ENCODE peak calls at places on chromosomes 1 and 21, in ten cellular contexts. N, V, W, D, L, U, O, B, I and K are unnamed samples.

GRCh38 chr1:5746611-5747427 is 245.4 kb downstream of the NPHP4 start:
- DNase-seq in N (no peak), V (no peak), W (peak), D (no peak), L (no peak), U (no peak), O (no peak), B (no peak), I (no peak), K (no peak)

GRCh38 chr1:208455821-208456220 is 211.6 kb upstream of the PLXNA2 start:
- DNase-seq in N (no peak), V (no peak), W (no peak), D (no peak), L (no peak), U (no peak), O (no peak), B (no peak), I (no peak), K (no peak)

GRCh38 chr1:218674280-218674773 is 329.2 kb downstream of the TGFB2 start:
- DNase-seq in N (peak), V (peak), W (no peak), D (peak), L (no peak), U (peak), O (peak), B (peak), I (no peak), K (peak)

GRCh38 chr21:38363684-38364083 is 106.9 kb downstream of the KCNJ15 start:
- DNase-seq in N (no peak), V (no peak), W (no peak), D (no peak), L (no peak), U (no peak), O (no peak), B (no peak), I (no peak), K (no peak)

GRCh38 chr1:64898107-64898861 is 68.1 kb downstream of the JAK1 start:
- DNase-seq in N (peak), V (peak), W (no peak), D (peak), L (peak), U (peak), O (peak), B (peak), I (peak), K (peak)

GRCh38 chr1:200038987-200039848 is 11.7 kb downstream of the NR5A2 start:
- DNase-seq in N (peak), V (peak), W (peak), D (no peak), L (no peak), U (peak), O (no peak), B (peak), I (no peak), K (peak)

GRCh38 chr21:35882791-35883240 is 177.5 kb downstream of the SETD4 start:
- DNase-seq in N (no peak), V (no peak), W (no peak), D (peak), L (no peak), U (peak), O (peak), B (no peak), I (no peak), K (peak)

GRCh38 chr1:233331676-233332519 is 4.4 kb downstream of the MAP3K21 start:
- DNase-seq in N (no peak), V (peak), W (no peak), D (no peak), L (no peak), U (no peak), O (peak), B (no peak), I (no peak), K (no peak)

GRCh38 chr1:209800984-209801834 is 4.7 kb downstream of the IRF6 start:
- DNase-seq in N (peak), V (no peak), W (no peak), D (peak), L (no peak), U (peak), O (peak), B (peak), I (no peak), K (peak)

GRCh38 chr1:27044613-27045091 is 32.0 kb upstream of the TENT5B start:
- DNase-seq in N (peak), V (peak), W (peak), D (peak), L (peak), U (peak), O (peak), B (peak), I (no peak), K (peak)

GRCh38 chr1:229888561-229889001 is 178.5 kb upstream of the GALNT2 start:
- DNase-seq in N (no peak), V (no peak), W (no peak), D (peak), L (no peak), U (peak), O (peak), B (no peak), I (no peak), K (no peak)

GRCh38 chr1:160376525-160377131 is 9.8 kb downstream of the NHLH1 start:
- DNase-seq in N (no peak), V (peak), W (no peak), D (peak), L (no peak), U (peak), O (peak), B (peak), I (no peak), K (no peak)

GRCh38 chr1:153490272-153491051 is 30.0 kb upstream of the S100A7 start:
- DNase-seq in N (peak), V (peak), W (no peak), D (peak), L (peak), U (peak), O (peak), B (no peak), I (peak), K (peak)

GRCh38 chr1:40806724-40807675 is 23.4 kb downstream of the KCNQ4 start:
- DNase-seq in N (peak), V (no peak), W (no peak), D (peak), L (no peak), U (no peak), O (peak), B (no peak), I (no peak), K (no peak)

GRCh38 chr1:241614144-241614543 is 26.0 kb downstream of the CHML start:
- DNase-seq in N (no peak), V (no peak), W (no peak), D (no peak), L (no peak), U (no peak), O (no peak), B (no peak), I (no peak), K (no peak)

GRCh38 chr1:171754381-171754705 is 12.5 kb upstream of the VAMP4 start:
- DNase-seq in N (peak), V (no peak), W (no peak), D (no peak), L (no peak), U (no peak), O (no peak), B (no peak), I (no peak), K (no peak)

GRCh38 chr21:43817157-43818086 is 28.0 kb downstream of the RRP1 start:
- DNase-seq in N (peak), V (peak), W (peak), D (no peak), L (no peak), U (no peak), O (no peak), B (no peak), I (no peak), K (no peak)

GRCh38 chr1:207058878-207059867 is 6.1 kb downstream of the PFKFB2 start:
- DNase-seq in N (no peak), V (no peak), W (no peak), D (no peak), L (no peak), U (peak), O (no peak), B (no peak), I (no peak), K (peak)
- TF ChIP-seq POLR2A in N (no peak), V (no peak), W (no peak), D (no peak), L (no peak), U (no peak), O (no peak), B (no peak), I (no peak), K (peak)

DNA sequence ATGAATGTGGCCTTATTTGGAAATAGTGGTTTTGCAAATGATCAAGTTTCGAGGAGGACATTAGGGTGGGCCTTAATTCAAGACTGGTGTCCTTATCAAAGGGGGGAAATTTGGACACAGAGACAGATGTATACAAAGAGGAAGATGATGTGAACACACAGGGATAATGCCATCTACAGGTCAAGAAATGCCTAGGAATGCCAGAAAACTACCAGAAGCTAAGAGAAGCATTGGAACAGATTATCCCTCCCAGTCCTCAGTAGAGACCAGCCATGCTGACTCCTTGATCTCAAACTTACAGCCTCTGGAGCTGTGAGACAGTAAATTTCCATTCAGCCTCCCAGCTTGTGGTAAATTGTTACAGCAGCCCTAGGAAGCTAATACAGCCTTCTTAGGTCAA is 151.4 kb downstream of the PTGER3 start:
- DNase-seq in N (no peak), V (peak), W (no peak), D (no peak), L (no peak), U (no peak), O (no peak), B (no peak), I (no peak), K (no peak)
- TF ChIP-seq CTCF in N (no peak), V (peak), W (no peak), D (no peak), L (no peak), U (peak), O (no peak), B (no peak), I (no peak), K (no peak)

DNA sequence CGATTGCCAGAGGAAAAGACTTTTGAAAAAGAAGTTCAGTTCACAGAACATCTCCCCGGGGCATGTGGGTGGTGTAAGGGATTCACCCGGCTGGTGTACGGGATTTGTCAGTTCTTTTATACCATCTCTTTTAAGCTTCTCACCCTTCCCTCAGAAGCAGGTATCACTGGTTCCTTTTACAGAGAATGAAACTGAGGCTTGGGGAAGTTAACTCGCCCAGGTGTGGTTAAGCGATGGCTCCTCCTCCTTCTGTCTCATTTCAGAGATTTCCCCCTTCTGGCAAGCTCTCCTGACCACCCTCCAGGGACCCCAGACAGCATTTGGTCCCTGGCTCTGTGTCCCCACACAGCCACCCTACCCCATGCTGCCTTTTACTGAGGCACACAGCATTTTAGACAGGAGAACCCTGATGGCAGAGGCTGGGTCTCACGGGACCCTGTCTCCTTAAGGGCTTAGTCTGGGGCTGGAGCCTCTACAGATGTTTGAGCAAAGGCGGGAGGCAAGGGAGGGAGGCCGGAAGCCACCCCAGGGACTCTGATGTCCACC is 2.8 kb upstream of the ECE1 start:
- DNase-seq in N (peak), V (no peak), W (no peak), D (no peak), L (no peak), U (no peak), O (no peak), B (no peak), I (no peak), K (no peak)
- TF ChIP-seq POLR2A in N (no peak), V (no peak), W (no peak), D (no peak), L (no peak), U (no peak), O (no peak), B (no peak), I (peak), K (no peak)

DNA sequence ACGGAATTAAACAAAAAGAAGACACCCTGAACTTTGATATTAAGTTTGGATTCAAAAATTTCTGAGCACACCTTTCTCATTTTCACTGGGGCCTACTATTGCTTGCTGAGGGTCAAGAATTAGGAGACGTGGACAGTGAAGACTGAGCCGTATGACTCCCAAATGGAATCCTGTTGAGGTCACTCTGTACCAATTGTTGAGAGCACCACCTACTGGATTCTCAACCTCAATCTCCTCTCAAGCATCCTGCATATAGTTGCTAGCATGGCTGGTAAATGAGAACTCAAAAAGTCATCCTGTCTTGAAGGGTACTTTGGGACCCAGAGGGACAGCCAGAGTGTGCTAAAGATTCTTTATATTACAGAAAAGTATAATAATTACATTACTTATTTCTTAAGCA is 20.2 kb upstream of the MTR start:
- DNase-seq in N (no peak), V (no peak), W (no peak), D (no peak), L (no peak), U (peak), O (no peak), B (peak), I (no peak), K (no peak)
- TF ChIP-seq CTCF in N (peak), V (peak), W (no peak), D (no peak), L (peak), U (peak), O (no peak), B (peak), I (no peak), K (no peak)

GRCh38 chr1:192812420-192813209 is 3.8 kb downstream of the RGS2 start:
- DNase-seq in N (no peak), V (no peak), W (no peak), D (no peak), L (no peak), U (no peak), O (no peak), B (no peak), I (no peak), K (no peak)
- TF ChIP-seq POLR2A in N (no peak), V (no peak), W (no peak), D (no peak), L (no peak), U (peak), O (no peak), B (no peak), I (no peak), K (no peak)

DNA sequence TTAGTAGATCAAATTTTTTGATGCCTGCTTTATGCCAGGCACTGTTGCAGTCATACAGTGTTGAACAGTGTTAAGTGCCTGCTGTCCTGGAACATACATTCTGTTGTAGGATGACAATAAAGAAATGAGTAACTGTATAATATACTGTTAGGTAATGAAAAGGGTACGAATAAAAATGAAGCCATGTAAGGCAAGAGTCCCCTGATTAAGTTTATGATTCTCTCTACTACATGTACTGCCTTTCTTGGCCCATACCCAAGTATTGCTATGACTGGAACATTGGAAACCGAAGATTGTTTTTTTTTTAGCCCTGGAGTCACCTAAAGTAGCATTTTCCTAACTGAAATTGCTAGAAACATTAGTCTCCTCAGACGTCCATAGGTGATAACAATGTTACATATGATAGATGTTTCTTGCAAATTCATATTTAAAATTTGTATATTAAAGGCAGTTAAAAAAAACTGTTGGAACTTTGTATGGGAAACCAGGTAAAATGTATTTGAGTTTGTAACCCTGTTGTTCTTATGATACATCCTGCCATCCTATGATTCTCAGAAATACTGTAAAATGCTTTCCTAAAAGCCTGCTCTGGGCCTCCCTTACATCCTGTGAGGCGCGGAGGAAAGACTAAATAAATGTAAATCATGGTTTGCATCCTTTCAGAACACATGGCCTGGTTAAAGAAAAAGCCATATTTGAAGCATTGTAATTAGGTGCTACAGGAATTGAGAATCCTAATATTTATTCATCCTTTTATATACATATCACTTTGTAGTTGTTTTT is 5.8 kb downstream of the ATP5PB start:
- DNase-seq in N (no peak), V (no peak), W (no peak), D (no peak), L (no peak), U (no peak), O (no peak), B (no peak), I (no peak), K (no peak)
- TF ChIP-seq CTCF in N (no peak), V (no peak), W (no peak), D (no peak), L (no peak), U (no peak), O (no peak), B (no peak), I (no peak), K (no peak)